ENCODE peak calls at places on chromosomes 13 and 19, in four cellular contexts. M, N, H and E are unnamed samples.

GRCh38 chr19:36010402-36010801 is 1.8 kb upstream of the SYNE4 start:
- DNase-seq in M (no peak), H (no peak), N (no peak), E (no peak)

GRCh38 chr13:111913790-111914189 is 153.2 kb upstream of the SOX1 start:
- DNase-seq in H (no peak), N (no peak), M (no peak), E (no peak)

GRCh38 chr13:24270639-24271131 is 38.7 kb upstream of the C1QTNF9 start:
- DNase-seq in H (no peak), M (peak), N (peak), E (peak)

GRCh38 chr19:6761053-6761676 is 6.1 kb downstream of the SH2D3A start:
- DNase-seq in H (peak), M (no peak), N (no peak), E (no peak)

GRCh38 chr13:40464349-40464748 is 202.1 kb downstream of the FOXO1 start:
- DNase-seq in M (no peak), H (no peak), N (no peak), E (no peak)

GRCh38 chr13:106570354-106570822 is 2.5 kb upstream of the ARGLU1 start:
- DNase-seq in N (peak), H (peak), M (no peak), E (peak)

GRCh38 chr13:106155411-106155810 is 380.1 kb downstream of the EFNB2 start:
- DNase-seq in M (no peak), N (no peak), H (no peak), E (peak)

GRCh38 chr13:113879017-113879416 is 15.1 kb upstream of the GAS6 start:
- DNase-seq in M (no peak), N (no peak), H (no peak), E (no peak)

GRCh38 chr13:51435002-51435578 is 17.7 kb downstream of the INTS6 start:
- DNase-seq in N (peak), H (no peak), M (no peak), E (peak)

GRCh38 chr13:79541426-79542049 is 60.6 kb downstream of the NDFIP2 start:
- DNase-seq in N (peak), H (peak), M (peak), E (peak)

GRCh38 chr19:14434543-14435319 is 1.6 kb downstream of the PKN1 start:
- DNase-seq in M (no peak), H (peak), N (peak), E (peak)
- TF ChIP-seq FOS in M (no peak), H (no peak), N (no peak), E (no peak)

DNA sequence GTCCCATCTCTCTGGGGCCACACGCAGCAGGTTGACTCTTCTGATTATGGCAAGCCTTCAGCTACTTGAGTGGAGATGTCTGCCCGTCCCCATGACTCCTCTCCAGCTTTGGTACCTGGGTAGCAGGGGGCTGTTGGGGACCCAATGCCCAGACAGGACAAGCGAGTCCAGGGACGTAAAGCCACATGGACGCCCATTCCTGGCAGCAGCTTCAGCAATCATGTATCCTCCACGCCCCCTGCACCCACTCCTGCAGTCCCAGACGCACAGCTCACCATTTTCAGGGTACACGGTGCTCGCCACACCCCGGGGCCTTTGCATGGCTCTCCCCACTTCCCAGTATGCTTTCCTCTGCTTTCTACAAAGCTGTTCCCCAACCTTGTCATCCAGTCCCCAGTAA is 22.0 kb upstream of the VSTM2B start:
- DNase-seq in H (no peak), N (no peak), M (no peak), E (no peak)
- H3K4me2 ChIP-seq in H (no peak), N (no peak), M (no peak), E (no peak)

GRCh38 chr19:58181902-58182576 is 822 bp upstream of the ZNF274 start:
- DNase-seq in M (no peak), N (peak), H (peak), E (no peak)
- TF ChIP-seq FOS in M (no peak), N (no peak), H (no peak), E (no peak)

GRCh38 chr13:101982903-101983302 is 418.9 kb downstream of the FGF14 start:
- DNase-seq in N (no peak), H (no peak), M (no peak), E (no peak)

GRCh38 chr13:101988140-101988539 is 413.7 kb downstream of the FGF14 start:
- DNase-seq in M (no peak), H (no peak), N (no peak), E (no peak)

GRCh38 chr13:101989798-101990350 is 412.0 kb downstream of the FGF14 start:
- DNase-seq in N (no peak), H (no peak), M (no peak), E (no peak)

GRCh38 chr13:101986316-101986715 is 415.5 kb downstream of the FGF14 start:
- DNase-seq in H (no peak), M (no peak), N (no peak), E (no peak)

DNA sequence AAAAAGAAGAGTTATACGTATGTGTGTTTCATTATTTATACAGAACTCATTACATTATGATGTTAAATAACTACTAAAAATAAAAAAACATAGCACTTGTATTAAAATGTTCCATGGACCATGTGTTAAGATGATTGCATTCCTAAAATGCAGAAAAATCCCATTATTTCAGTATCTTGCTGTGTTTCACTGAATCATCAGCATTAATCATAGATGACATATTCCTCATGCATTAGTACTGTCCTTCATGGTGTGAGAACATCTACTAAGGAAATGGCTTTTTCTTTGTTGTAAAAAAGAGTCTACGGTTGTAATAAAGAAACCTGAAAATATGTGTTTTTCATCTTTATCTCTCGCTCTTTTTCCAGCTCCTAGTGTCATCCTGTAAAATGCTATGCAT is 416.5 kb downstream of the FGF14 start:
- DNase-seq in H (no peak), M (no peak), N (no peak), E (no peak)
- H3K4me2 ChIP-seq in H (no peak), M (no peak), N (no peak), E (no peak)

DNA sequence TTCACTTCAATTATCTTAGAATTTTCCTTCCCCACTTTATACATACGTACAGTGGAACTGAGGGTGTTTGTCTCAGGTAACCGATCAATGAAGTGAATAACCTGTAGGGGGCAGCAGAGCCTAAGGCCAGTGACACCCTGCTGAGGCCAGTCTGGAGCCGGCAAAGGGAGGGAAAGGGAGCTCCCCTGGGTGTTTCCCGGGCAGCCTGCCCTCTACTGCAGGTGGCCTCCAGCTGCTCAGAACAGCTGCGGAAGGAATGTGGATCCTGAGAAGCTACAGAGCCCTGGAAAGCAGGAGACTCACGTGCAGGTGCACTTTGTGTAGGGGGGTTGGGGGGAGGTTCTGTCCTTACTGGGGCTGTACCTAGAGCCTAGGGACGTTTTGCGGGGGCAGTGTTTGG is 832 bp upstream of the ZNF491 start:
- DNase-seq in N (peak), M (peak), H (peak), E (peak)
- TF ChIP-seq FOS in N (no peak), M (no peak), H (no peak), E (no peak)

GRCh38 chr19:37317403-37318209 is 53.3 kb upstream of the ZNF527 start:
- DNase-seq in H (peak), M (peak), N (peak), E (peak)
- H3K4me2 ChIP-seq in H (no peak), M (peak), N (peak), E (peak)

GRCh38 chr19:43532962-43533545 is at the start of gene ZNF575:
- DNase-seq in H (peak), N (peak), M (peak), E (peak)

GRCh38 chr19:43534305-43534612 is 1.3 kb downstream of the ZNF575 start:
- DNase-seq in H (no peak), N (no peak), M (no peak), E (no peak)

GRCh38 chr19:43534811-43535761 is 2.1 kb downstream of the ZNF575 start:
- DNase-seq in N (peak), H (peak), M (no peak), E (peak)

GRCh38 chr19:43533546-43534304 is 737 bp downstream of the ZNF575 start:
- DNase-seq in H (peak), N (peak), M (no peak), E (peak)

DNA sequence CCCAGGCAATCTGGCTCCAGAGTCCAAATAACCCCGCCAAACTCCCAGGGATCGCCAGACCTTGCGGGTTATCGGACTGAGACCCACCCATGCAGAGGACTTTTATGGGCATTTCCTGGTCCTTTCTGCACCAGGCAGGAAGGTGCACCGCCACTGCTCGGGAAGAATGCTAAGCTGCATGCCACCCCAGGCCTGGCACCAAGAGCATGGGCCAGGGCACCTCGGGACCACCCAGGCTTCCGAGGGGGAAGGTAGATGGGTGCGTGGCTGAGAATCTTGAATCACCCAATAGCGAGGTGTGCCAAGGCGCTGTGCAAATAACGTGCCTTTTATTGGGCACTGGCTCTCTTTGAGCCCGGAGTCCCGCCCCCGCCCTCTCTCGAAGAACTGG is 422 bp upstream of the ZNF575 start:
- DNase-seq in N (no peak), M (no peak), H (no peak), E (no peak)
- TF ChIP-seq FOS in N (no peak), M (no peak), H (no peak), E (no peak)